ENCODE peak calls at places on chromosomes 4 and X, in eight cellular contexts. One of them, this sample, is unnamed.

GRCh38 chrX:100743009-100743615 is 11.2 kb upstream of the SYTL4 start:
- DNase-seq in effector memory CD8-positive, alpha-beta T cell: no peak
- DNase-seq in cardiac muscle cell: no peak
- DNase-seq in iris pigment epithelial cell: no peak
- DNase-seq in HEK293T: no peak
- DNase-seq in PC-3: no peak
- DNase-seq in NCI-H446 treated with DMSO at 0.1 percent for 48 hours: no peak
- DNase-seq in activated naive CD4-positive, alpha-beta T cell treated with anti-CD3 and anti-CD28 coated beads, Interleukin-2, amount 50 U/mL, for 16 hours: no peak
- DNase-seq in this sample: no peak

GRCh38 chrX:23365541-23365940 is 30.9 kb downstream of the PTCHD1 start:
- DNase-seq in NCI-H446 treated with DMSO at 0.1 percent for 48 hours: no peak
- DNase-seq in effector memory CD8-positive, alpha-beta T cell: no peak
- DNase-seq in iris pigment epithelial cell: no peak
- DNase-seq in HEK293T: no peak
- DNase-seq in PC-3: no peak
- DNase-seq in cardiac muscle cell: no peak
- DNase-seq in activated naive CD4-positive, alpha-beta T cell treated with anti-CD3 and anti-CD28 coated beads, Interleukin-2, amount 50 U/mL, for 16 hours: no peak
- DNase-seq in this sample: no peak

GRCh38 chr4:93710101-93710846 is 118.3 kb upstream of the ATOH1 start:
- DNase-seq in activated naive CD4-positive, alpha-beta T cell treated with anti-CD3 and anti-CD28 coated beads, Interleukin-2, amount 50 U/mL, for 16 hours: no peak
- DNase-seq in HEK293T: peak; percentile 26
- DNase-seq in effector memory CD8-positive, alpha-beta T cell: no peak
- DNase-seq in cardiac muscle cell: peak; percentile 67
- DNase-seq in PC-3: peak; percentile 49
- DNase-seq in iris pigment epithelial cell: no peak
- DNase-seq in NCI-H446 treated with DMSO at 0.1 percent for 48 hours: no peak
- DNase-seq in this sample: peak; percentile 32

GRCh38 chrX:11304829-11305228 is 11.6 kb downstream of the AMELX start:
- DNase-seq in PC-3: no peak
- DNase-seq in effector memory CD8-positive, alpha-beta T cell: no peak
- DNase-seq in iris pigment epithelial cell: no peak
- DNase-seq in HEK293T: no peak
- DNase-seq in NCI-H446 treated with DMSO at 0.1 percent for 48 hours: no peak
- DNase-seq in activated naive CD4-positive, alpha-beta T cell treated with anti-CD3 and anti-CD28 coated beads, Interleukin-2, amount 50 U/mL, for 16 hours: no peak
- DNase-seq in cardiac muscle cell: no peak
- DNase-seq in this sample: no peak

GRCh38 chr4:16264798-16265197 is 38.5 kb upstream of the TAPT1 start:
- DNase-seq in iris pigment epithelial cell: peak; percentile 54
- DNase-seq in activated naive CD4-positive, alpha-beta T cell treated with anti-CD3 and anti-CD28 coated beads, Interleukin-2, amount 50 U/mL, for 16 hours: no peak
- DNase-seq in PC-3: peak; percentile 67
- DNase-seq in effector memory CD8-positive, alpha-beta T cell: no peak
- DNase-seq in cardiac muscle cell: peak; percentile 39
- DNase-seq in NCI-H446 treated with DMSO at 0.1 percent for 48 hours: peak; percentile 0
- DNase-seq in HEK293T: peak; percentile 42
- DNase-seq in this sample: peak; percentile 24

GRCh38 chr4:86358176-86358701 is 1.6 kb downstream of the MAPK10 start:
- DNase-seq in PC-3: no peak
- DNase-seq in HEK293T: no peak
- DNase-seq in cardiac muscle cell: peak; percentile 10
- DNase-seq in effector memory CD8-positive, alpha-beta T cell: no peak
- DNase-seq in iris pigment epithelial cell: peak; percentile 64
- DNase-seq in NCI-H446 treated with DMSO at 0.1 percent for 48 hours: no peak
- DNase-seq in activated naive CD4-positive, alpha-beta T cell treated with anti-CD3 and anti-CD28 coated beads, Interleukin-2, amount 50 U/mL, for 16 hours: no peak
- DNase-seq in this sample: no peak

GRCh38 chrX:106897259-106897658 is 5.9 kb downstream of the RIPPLY1 start:
- DNase-seq in NCI-H446 treated with DMSO at 0.1 percent for 48 hours: no peak
- DNase-seq in HEK293T: no peak
- DNase-seq in cardiac muscle cell: no peak
- DNase-seq in PC-3: peak; percentile 51
- DNase-seq in activated naive CD4-positive, alpha-beta T cell treated with anti-CD3 and anti-CD28 coated beads, Interleukin-2, amount 50 U/mL, for 16 hours: no peak
- DNase-seq in iris pigment epithelial cell: peak; percentile 70
- DNase-seq in effector memory CD8-positive, alpha-beta T cell: no peak
- DNase-seq in this sample: peak; percentile 43

GRCh38 chr4:80566203-80566872 is 230.8 kb downstream of the CFAP299 start:
- DNase-seq in PC-3: peak; percentile 32
- DNase-seq in HEK293T: no peak
- DNase-seq in NCI-H446 treated with DMSO at 0.1 percent for 48 hours: no peak
- DNase-seq in iris pigment epithelial cell: no peak
- DNase-seq in activated naive CD4-positive, alpha-beta T cell treated with anti-CD3 and anti-CD28 coated beads, Interleukin-2, amount 50 U/mL, for 16 hours: no peak
- DNase-seq in effector memory CD8-positive, alpha-beta T cell: no peak
- DNase-seq in cardiac muscle cell: no peak
- DNase-seq in this sample: no peak

GRCh38 chrX:155086202-155086840 is 15.0 kb downstream of the BRCC3 start:
- DNase-seq in NCI-H446 treated with DMSO at 0.1 percent for 48 hours: no peak
- DNase-seq in effector memory CD8-positive, alpha-beta T cell: peak; percentile 36
- DNase-seq in HEK293T: peak; percentile 57
- DNase-seq in PC-3: peak; percentile 65
- DNase-seq in activated naive CD4-positive, alpha-beta T cell treated with anti-CD3 and anti-CD28 coated beads, Interleukin-2, amount 50 U/mL, for 16 hours: peak; percentile 45
- DNase-seq in cardiac muscle cell: peak; percentile 42
- DNase-seq in iris pigment epithelial cell: peak; percentile 16
- DNase-seq in this sample: no peak

GRCh38 chr4:178823673-178824072 is 1381.4 kb upstream of the AGA start:
- DNase-seq in cardiac muscle cell: no peak
- DNase-seq in HEK293T: no peak
- DNase-seq in NCI-H446 treated with DMSO at 0.1 percent for 48 hours: no peak
- DNase-seq in iris pigment epithelial cell: peak; percentile 2
- DNase-seq in effector memory CD8-positive, alpha-beta T cell: no peak
- DNase-seq in PC-3: peak; percentile 18
- DNase-seq in activated naive CD4-positive, alpha-beta T cell treated with anti-CD3 and anti-CD28 coated beads, Interleukin-2, amount 50 U/mL, for 16 hours: no peak
- DNase-seq in this sample: peak; percentile 55

GRCh38 chr4:164572877-164573279 is 181.1 kb upstream of the SMIM31 start:
- DNase-seq in HEK293T: no peak
- DNase-seq in cardiac muscle cell: no peak
- DNase-seq in PC-3: peak; percentile 80
- DNase-seq in activated naive CD4-positive, alpha-beta T cell treated with anti-CD3 and anti-CD28 coated beads, Interleukin-2, amount 50 U/mL, for 16 hours: no peak
- DNase-seq in iris pigment epithelial cell: peak; percentile 43
- DNase-seq in NCI-H446 treated with DMSO at 0.1 percent for 48 hours: no peak
- DNase-seq in effector memory CD8-positive, alpha-beta T cell: no peak
- DNase-seq in this sample: peak; percentile 82

GRCh38 chrX:85611926-85612325 is 232.5 kb upstream of the POF1B start:
- DNase-seq in NCI-H446 treated with DMSO at 0.1 percent for 48 hours: no peak
- DNase-seq in cardiac muscle cell: no peak
- DNase-seq in PC-3: peak; percentile 42
- DNase-seq in HEK293T: peak; percentile 11
- DNase-seq in activated naive CD4-positive, alpha-beta T cell treated with anti-CD3 and anti-CD28 coated beads, Interleukin-2, amount 50 U/mL, for 16 hours: no peak
- DNase-seq in effector memory CD8-positive, alpha-beta T cell: no peak
- DNase-seq in iris pigment epithelial cell: peak; percentile 24
- DNase-seq in this sample: no peak